ENCODE peak calls at places on chromosomes 16 and 17, in seven cellular contexts. One of them, this sample, is unnamed.

GRCh38 chr17:3738562-3739295 is 15.0 kb downstream of the HASPIN start:
- DNase-seq in GM12878: no peak
- DNase-seq in foreskin fibroblast: peak
- DNase-seq in body of pancreas: peak
- DNase-seq in AG04450: no peak
- DNase-seq in ascending aorta: no peak
- DNase-seq in psoas muscle: peak
- DNase-seq in this sample: no peak

GRCh38 chr17:58333396-58334207 is 5.0 kb upstream of the TSPOAP1 start:
- DNase-seq in GM12878: no peak
- DNase-seq in foreskin fibroblast: no peak
- DNase-seq in body of pancreas: no peak
- DNase-seq in AG04450: no peak
- DNase-seq in ascending aorta: no peak
- DNase-seq in psoas muscle: no peak
- DNase-seq in this sample: no peak

GRCh38 chr16:54447606-54448440 is 161.2 kb upstream of the IRX3 start:
- DNase-seq in GM12878: no peak
- DNase-seq in foreskin fibroblast: peak
- DNase-seq in body of pancreas: no peak
- DNase-seq in AG04450: no peak
- DNase-seq in ascending aorta: no peak
- DNase-seq in psoas muscle: no peak
- DNase-seq in this sample: no peak

GRCh38 chr16:85806539-85806938 is 7.0 kb downstream of the COX4I1 start:
- DNase-seq in GM12878: no peak
- DNase-seq in foreskin fibroblast: no peak
- DNase-seq in body of pancreas: no peak
- DNase-seq in AG04450: no peak
- DNase-seq in ascending aorta: no peak
- DNase-seq in psoas muscle: no peak
- DNase-seq in this sample: no peak

GRCh38 chr17:8151641-8152111 is 528 bp downstream of the PER1 start:
- DNase-seq in GM12878: no peak
- DNase-seq in foreskin fibroblast: peak
- DNase-seq in body of pancreas: peak
- DNase-seq in AG04450: no peak
- DNase-seq in ascending aorta: peak
- DNase-seq in psoas muscle: peak
- DNase-seq in this sample: no peak

GRCh38 chr16:12095275-12096161 is 119.0 kb downstream of the SNX29 start:
- DNase-seq in GM12878: no peak
- DNase-seq in foreskin fibroblast: peak
- DNase-seq in body of pancreas: peak
- DNase-seq in AG04450: peak
- DNase-seq in ascending aorta: no peak
- DNase-seq in psoas muscle: peak
- DNase-seq in this sample: no peak

GRCh38 chr16:63617047-63617989 is 1504.5 kb downstream of the CDH11 start:
- DNase-seq in GM12878: no peak
- DNase-seq in foreskin fibroblast: no peak
- DNase-seq in body of pancreas: peak
- DNase-seq in AG04450: no peak
- DNase-seq in ascending aorta: no peak
- DNase-seq in psoas muscle: peak
- DNase-seq in this sample: no peak

GRCh38 chr16:70701036-70701435 is 15.2 kb upstream of the MTSS2 start:
- DNase-seq in GM12878: no peak
- DNase-seq in foreskin fibroblast: peak
- DNase-seq in body of pancreas: no peak
- DNase-seq in AG04450: no peak
- DNase-seq in ascending aorta: no peak
- DNase-seq in psoas muscle: no peak
- DNase-seq in this sample: no peak

GRCh38 chr17:67386965-67387551 is 10.0 kb downstream of the PITPNC1 start:
- DNase-seq in GM12878: no peak
- DNase-seq in foreskin fibroblast: peak
- DNase-seq in body of pancreas: peak
- DNase-seq in AG04450: no peak
- DNase-seq in ascending aorta: no peak
- DNase-seq in psoas muscle: peak
- DNase-seq in this sample: no peak

GRCh38 chr17:15913826-15914225 is 31.1 kb upstream of the ADORA2B start:
- DNase-seq in GM12878: no peak
- DNase-seq in foreskin fibroblast: no peak
- DNase-seq in body of pancreas: no peak
- DNase-seq in AG04450: no peak
- DNase-seq in ascending aorta: no peak
- DNase-seq in psoas muscle: no peak
- DNase-seq in this sample: no peak

GRCh38 chr17:29588561-29589411 is 662 bp downstream of the GIT1 start:
- DNase-seq in GM12878: no peak
- DNase-seq in foreskin fibroblast: peak
- DNase-seq in body of pancreas: peak
- DNase-seq in AG04450: no peak
- DNase-seq in ascending aorta: no peak
- DNase-seq in psoas muscle: peak
- DNase-seq in this sample: no peak

GRCh38 chr17:45050680-45051059 is 762 bp downstream of the DCAKD start:
- DNase-seq in GM12878: no peak
- DNase-seq in foreskin fibroblast: peak
- DNase-seq in body of pancreas: no peak
- DNase-seq in AG04450: no peak
- DNase-seq in ascending aorta: no peak
- DNase-seq in psoas muscle: no peak
- DNase-seq in this sample: no peak

GRCh38 chr16:50152386-50152806 is 710 bp upstream of the TENT4B start:
- DNase-seq in GM12878: peak
- DNase-seq in foreskin fibroblast: peak
- DNase-seq in body of pancreas: peak
- DNase-seq in AG04450: no peak
- DNase-seq in ascending aorta: no peak
- DNase-seq in psoas muscle: no peak
- DNase-seq in this sample: peak

GRCh38 chr17:64783556-64784352 is 121.6 kb upstream of the SMURF2 start:
- DNase-seq in GM12878: no peak
- DNase-seq in foreskin fibroblast: no peak
- DNase-seq in body of pancreas: peak
- DNase-seq in AG04450: no peak
- DNase-seq in ascending aorta: no peak
- DNase-seq in psoas muscle: peak
- DNase-seq in this sample: no peak

GRCh38 chr17:66426397-66427033 is 124.1 kb downstream of the PRKCA start:
- DNase-seq in GM12878: no peak
- DNase-seq in foreskin fibroblast: no peak
- DNase-seq in body of pancreas: no peak
- DNase-seq in AG04450: no peak
- DNase-seq in ascending aorta: no peak
- DNase-seq in psoas muscle: no peak
- DNase-seq in this sample: peak

GRCh38 chr17:66716236-66717026 is 118.5 kb upstream of the CACNG5 start:
- DNase-seq in GM12878: no peak
- DNase-seq in foreskin fibroblast: no peak
- DNase-seq in body of pancreas: no peak
- DNase-seq in AG04450: no peak
- DNase-seq in ascending aorta: no peak
- DNase-seq in psoas muscle: no peak
- DNase-seq in this sample: no peak

GRCh38 chr17:15918661-15919259 is 26.2 kb upstream of the ADORA2B start:
- DNase-seq in GM12878: no peak
- DNase-seq in foreskin fibroblast: peak
- DNase-seq in body of pancreas: peak
- DNase-seq in AG04450: no peak
- DNase-seq in ascending aorta: no peak
- DNase-seq in psoas muscle: no peak
- DNase-seq in this sample: no peak

GRCh38 chr17:38466346-38467315 is 38.4 kb downstream of the ARHGAP23 start:
- DNase-seq in GM12878: no peak
- DNase-seq in foreskin fibroblast: no peak
- DNase-seq in body of pancreas: no peak
- DNase-seq in AG04450: no peak
- DNase-seq in ascending aorta: no peak
- DNase-seq in psoas muscle: peak
- DNase-seq in this sample: no peak

GRCh38 chr17:19303367-19303776 is 59.2 kb downstream of the B9D1 start:
- DNase-seq in GM12878: no peak
- DNase-seq in foreskin fibroblast: no peak
- DNase-seq in body of pancreas: no peak
- DNase-seq in AG04450: no peak
- DNase-seq in ascending aorta: no peak
- DNase-seq in psoas muscle: no peak
- DNase-seq in this sample: no peak

GRCh38 chr17:9860851-9861250 is 35.1 kb downstream of the GLP2R start:
- DNase-seq in GM12878: no peak
- DNase-seq in foreskin fibroblast: no peak
- DNase-seq in body of pancreas: no peak
- DNase-seq in AG04450: no peak
- DNase-seq in ascending aorta: no peak
- DNase-seq in psoas muscle: no peak
- DNase-seq in this sample: no peak

GRCh38 chr17:45353047-45353446 is 36.2 kb upstream of the MAP3K14 start:
- DNase-seq in GM12878: peak
- DNase-seq in foreskin fibroblast: no peak
- DNase-seq in body of pancreas: no peak
- DNase-seq in AG04450: no peak
- DNase-seq in ascending aorta: no peak
- DNase-seq in psoas muscle: no peak
- DNase-seq in this sample: peak

GRCh38 chr17:73646409-73647305 is 2.4 kb upstream of the SDK2 start:
- DNase-seq in GM12878: no peak
- DNase-seq in foreskin fibroblast: peak
- DNase-seq in body of pancreas: no peak
- DNase-seq in AG04450: no peak
- DNase-seq in ascending aorta: no peak
- DNase-seq in psoas muscle: no peak
- DNase-seq in this sample: no peak

GRCh38 chr16:88634141-88634993 is 4.0 kb upstream of the IL17C start:
- DNase-seq in GM12878: peak
- DNase-seq in foreskin fibroblast: peak
- DNase-seq in body of pancreas: no peak
- DNase-seq in AG04450: no peak
- DNase-seq in ascending aorta: peak
- DNase-seq in psoas muscle: no peak
- DNase-seq in this sample: no peak
- H3K4me3 ChIP-seq in GM12878: peak
- H3K4me3 ChIP-seq in foreskin fibroblast: peak
- H3K4me3 ChIP-seq in body of pancreas: no peak
- H3K4me3 ChIP-seq in AG04450: peak
- H3K4me3 ChIP-seq in ascending aorta: peak
- H3K4me3 ChIP-seq in psoas muscle: peak
- H3K4me3 ChIP-seq in this sample: peak

DNA sequence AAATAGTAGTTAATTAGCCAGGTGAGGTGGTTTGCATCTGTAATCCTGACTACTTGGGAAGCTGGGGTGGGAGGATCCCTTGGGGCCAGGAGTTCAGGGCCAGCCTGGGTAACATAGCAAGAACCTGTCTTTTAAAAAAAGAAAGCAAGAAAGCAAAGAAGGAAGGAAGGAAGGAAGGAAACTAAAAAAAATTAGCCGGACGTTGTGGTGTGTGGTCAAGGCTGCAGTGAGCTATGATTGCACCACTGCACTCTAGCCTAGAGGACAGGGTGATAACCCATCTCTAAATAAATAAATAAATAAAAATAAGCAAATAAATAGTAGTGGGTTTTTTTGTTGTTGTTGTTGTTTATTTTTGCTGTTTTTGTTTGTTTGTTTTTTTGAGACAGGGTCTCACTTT is 39.3 kb upstream of the MAP2K6 start:
- DNase-seq in GM12878: no peak
- DNase-seq in foreskin fibroblast: no peak
- DNase-seq in body of pancreas: no peak
- DNase-seq in AG04450: no peak
- DNase-seq in ascending aorta: no peak
- DNase-seq in psoas muscle: no peak
- DNase-seq in this sample: no peak
- H3K4me3 ChIP-seq in GM12878: no peak
- H3K4me3 ChIP-seq in foreskin fibroblast: no peak
- H3K4me3 ChIP-seq in body of pancreas: no peak
- H3K4me3 ChIP-seq in AG04450: no peak
- H3K4me3 ChIP-seq in ascending aorta: no peak
- H3K4me3 ChIP-seq in psoas muscle: no peak
- H3K4me3 ChIP-seq in this sample: no peak

DNA sequence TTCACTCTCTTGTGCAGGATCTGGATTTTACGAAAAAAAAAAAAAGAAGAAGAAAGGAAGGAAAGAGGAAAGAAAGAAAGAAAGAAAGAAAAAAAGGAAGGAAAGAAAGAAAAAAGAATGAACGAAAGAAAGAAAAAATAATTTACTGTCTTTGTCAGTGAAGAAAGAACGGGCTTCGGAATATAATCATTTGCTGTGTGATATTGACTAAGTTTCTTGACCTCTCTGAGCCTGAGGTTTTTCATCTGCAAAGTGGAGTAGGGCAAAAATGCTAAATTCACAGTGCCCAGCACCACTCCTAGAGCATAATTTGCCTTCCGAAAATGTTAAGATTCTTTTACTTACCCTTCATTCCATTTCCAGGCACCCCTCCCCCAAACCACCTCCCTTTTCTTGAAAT is 333 bp upstream of the CCR10 start:
- DNase-seq in GM12878: no peak
- DNase-seq in foreskin fibroblast: no peak
- DNase-seq in body of pancreas: no peak
- DNase-seq in AG04450: no peak
- DNase-seq in ascending aorta: no peak
- DNase-seq in psoas muscle: no peak
- DNase-seq in this sample: no peak
- H3K4me3 ChIP-seq in GM12878: peak
- H3K4me3 ChIP-seq in foreskin fibroblast: peak
- H3K4me3 ChIP-seq in body of pancreas: no peak
- H3K4me3 ChIP-seq in AG04450: peak
- H3K4me3 ChIP-seq in ascending aorta: peak
- H3K4me3 ChIP-seq in psoas muscle: peak
- H3K4me3 ChIP-seq in this sample: peak

DNA sequence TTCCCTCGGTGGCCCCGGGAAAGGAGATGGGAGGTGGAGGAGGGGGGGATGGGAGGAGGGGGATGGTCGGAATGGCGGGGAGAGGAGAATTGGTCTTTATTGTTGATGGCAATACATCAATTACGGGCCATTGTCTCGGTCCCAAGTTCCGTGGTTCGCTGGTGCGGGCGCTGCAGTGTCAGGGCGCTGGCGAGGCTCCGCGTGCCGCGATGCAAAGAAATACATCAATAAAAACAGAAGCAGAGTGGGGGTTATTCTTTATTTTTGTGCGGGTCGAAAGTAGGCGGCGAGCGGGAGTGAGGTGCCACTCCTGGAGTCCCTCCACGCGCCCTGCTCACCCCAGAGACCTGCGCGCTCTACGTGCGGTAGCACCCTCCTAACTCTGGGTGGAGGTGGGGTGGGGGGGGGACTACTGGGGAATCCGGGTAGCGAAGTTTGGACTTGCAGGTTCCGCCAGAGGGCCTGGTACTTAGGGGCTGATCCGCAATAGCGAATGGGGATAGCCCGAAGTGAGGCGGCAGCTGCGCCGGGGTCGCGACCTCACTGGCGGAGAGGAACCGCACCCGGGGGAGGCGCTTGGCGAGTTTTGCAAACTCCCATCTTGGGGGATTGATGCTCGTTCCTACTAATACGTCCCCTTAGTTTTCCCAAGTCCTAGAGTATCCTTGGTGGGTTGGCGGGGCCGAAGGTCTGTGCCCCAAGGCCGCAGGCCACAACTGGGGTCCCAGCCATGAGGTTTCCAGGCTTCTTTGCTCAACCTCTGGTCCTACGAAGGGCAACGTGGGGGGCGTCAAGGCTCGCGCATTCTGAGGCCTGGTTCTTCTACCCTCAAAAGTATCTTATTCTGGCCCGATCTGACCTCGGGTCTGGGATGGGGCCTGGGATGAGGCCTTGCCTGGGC is 3.5 kb upstream of the SALL1 start:
- DNase-seq in GM12878: no peak
- DNase-seq in foreskin fibroblast: no peak
- DNase-seq in body of pancreas: no peak
- DNase-seq in AG04450: no peak
- DNase-seq in ascending aorta: no peak
- DNase-seq in psoas muscle: no peak
- DNase-seq in this sample: no peak
- H3K4me3 ChIP-seq in GM12878: no peak
- H3K4me3 ChIP-seq in foreskin fibroblast: peak
- H3K4me3 ChIP-seq in body of pancreas: no peak
- H3K4me3 ChIP-seq in AG04450: peak
- H3K4me3 ChIP-seq in ascending aorta: peak
- H3K4me3 ChIP-seq in psoas muscle: peak
- H3K4me3 ChIP-seq in this sample: no peak